ENCODE peak calls at places on chromosomes 4 and X, in six cellular contexts. G is iPS DF 6.9, R is SIG-M5, S is neural progenitor cell, Y is T follicular helper cell, Z is fibroblast of mammary gland. H is an unnamed sample.

GRCh38 chrX:110428144-110428543 is 69.5 kb downstream of the RTL9 start:
- DNase-seq in S (no peak), Y (no peak), G (no peak), Z (no peak), R (no peak), H (no peak)

GRCh38 chrX:53186363-53186762 is 38.6 kb downstream of the KDM5C start:
- DNase-seq in G (no peak), Y (no peak), S (no peak), R (no peak), Z (peak), H (no peak)

GRCh38 chr4:5142726-5143125 is 91.4 kb downstream of the STK32B start:
- DNase-seq in Z (peak), G (peak), S (peak), R (no peak), Y (no peak), H (no peak)

GRCh38 chr4:166895771-166896170 is 338.5 kb downstream of the SPOCK3 start:
- DNase-seq in Z (no peak), S (no peak), R (no peak), Y (no peak), G (no peak), H (no peak)

GRCh38 chr4:176333076-176333475 is 13.3 kb downstream of the SPCS3 start:
- DNase-seq in G (no peak), Y (no peak), Z (peak), S (no peak), R (no peak), H (no peak)

GRCh38 chrX:153935326-153935851 is 552 bp upstream of the NAA10 start:
- DNase-seq in G (no peak), R (no peak), Y (no peak), Z (no peak), S (peak), H (no peak)

GRCh38 chrX:124242160-124242559 is 90.3 kb upstream of the TEX13D start:
- DNase-seq in Y (no peak), G (no peak), R (no peak), S (no peak), Z (no peak), H (no peak)

GRCh38 chr4:54586343-54586953 is 71.3 kb upstream of the KIT start:
- DNase-seq in R (no peak), Z (peak), G (no peak), S (no peak), Y (no peak), H (no peak)

GRCh38 chrX:71096702-71097032 is 1.0 kb downstream of the FOXO4 start:
- DNase-seq in S (no peak), R (no peak), Y (no peak), Z (no peak), G (no peak), H (no peak)

GRCh38 chrX:107924136-107924746 is 57.9 kb downstream of the TEX13B start:
- DNase-seq in R (no peak), G (no peak), Z (no peak), S (no peak), Y (no peak), H (no peak)

GRCh38 chrX:153333271-153333670 is 682 bp upstream of the ZNF275 start:
- DNase-seq in R (no peak), Y (no peak), G (no peak), S (no peak), Z (peak), H (no peak)

GRCh38 chrX:30414144-30414543 is 105.0 kb upstream of the NR0B1 start:
- DNase-seq in S (no peak), R (no peak), Z (no peak), Y (no peak), G (no peak), H (no peak)

GRCh38 chrX:38473715-38474114 is 87.6 kb upstream of the TSPAN7 start:
- DNase-seq in Z (no peak), Y (no peak), R (no peak), S (no peak), G (no peak), H (no peak)

GRCh38 chr4:102554482-102554881 is 53.3 kb downstream of the NFKB1 start:
- DNase-seq in Z (peak), G (no peak), R (no peak), Y (no peak), S (peak), H (no peak)

GRCh38 chr4:5137226-5137625 is 85.9 kb downstream of the STK32B start:
- DNase-seq in Y (no peak), G (no peak), Z (no peak), S (no peak), R (no peak), H (no peak)

GRCh38 chr4:26368685-26369084 is 47.9 kb downstream of the RBPJ start:
- DNase-seq in R (no peak), S (no peak), G (no peak), Y (no peak), Z (peak), H (no peak)

GRCh38 chr4:6909970-6910339 is 329 bp downstream of the TBC1D14 start:
- DNase-seq in Z (no peak), G (no peak), S (peak), Y (peak), R (no peak), H (no peak)

GRCh38 chr4:173413043-173413442 is 14.1 kb upstream of the SCRG1 start:
- DNase-seq in S (no peak), R (no peak), G (no peak), Z (peak), Y (no peak), H (no peak)

GRCh38 chr4:153616005-153616555 is 68.0 kb upstream of the TLR2 start:
- DNase-seq in R (no peak), S (no peak), Z (no peak), Y (no peak), G (no peak), H (no peak)

GRCh38 chr4:20916106-20916505 is 215.8 kb downstream of the PACRGL start:
- DNase-seq in Z (no peak), G (no peak), R (no peak), S (no peak), Y (no peak), H (no peak)

GRCh38 chr4:10861036-10861435 is 176.5 kb upstream of the CLNK start:
- DNase-seq in G (no peak), S (no peak), Z (no peak), Y (no peak), R (no peak), H (no peak)

GRCh38 chr4:54661156-54661555 is 3.4 kb downstream of the KIT start:
- DNase-seq in R (no peak), G (no peak), Z (peak), Y (no peak), S (no peak), H (no peak)

GRCh38 chrX:37472836-37473235 is 98.6 kb upstream of the LANCL3 start:
- DNase-seq in R (no peak), G (no peak), Z (no peak), Y (no peak), S (no peak), H (no peak)

GRCh38 chr4:170465434-170465833 is 375.7 kb upstream of the AADAT start:
- DNase-seq in R (no peak), Z (no peak), S (peak), Y (no peak), G (no peak), H (peak)

GRCh38 chrX:10166731-10167149 is 10.0 kb downstream of the CLCN4 start:
- DNase-seq in G (no peak), S (no peak), Y (no peak), Z (no peak), R (no peak), H (no peak)

GRCh38 chr4:67931256-67931655 is 32.0 kb downstream of the TMPRSS11A start:
- DNase-seq in G (no peak), S (no peak), Y (no peak), Z (no peak), R (no peak), H (no peak)

GRCh38 chr4:17578482-17578891 is 1.5 kb downstream of the LAP3 start:
- DNase-seq in S (no peak), Y (no peak), Z (peak), G (no peak), R (peak), H (no peak)

GRCh38 chrX:103153661-103154060 is 60.7 kb upstream of the NXF3 start:
- DNase-seq in S (no peak), Y (no peak), G (no peak), R (no peak), Z (peak), H (no peak)

GRCh38 chr4:168945291-168945690 is 64.8 kb downstream of the CBR4 start:
- DNase-seq in Y (no peak), R (no peak), G (no peak), Z (no peak), S (peak), H (no peak)